ENCODE peak calls at places on chromosomes 13 and 19, in nine cellular contexts. R is stimulated activated CD4-positive, alpha-beta T cell treated with anti-CD3 and anti-CD28 coated beads, Interleukin-2, amount 100 ng/mL, for 48 hours; M is epithelial cell of prostate; F is frontal cortex; Q is uterus; Z is choroid plexus epithelial cell; N is heart left ventricle; L is WTC11; G is cortex of kidney. J is an unnamed sample.

GRCh38 chr13:104043184-104043583 is 977.0 kb upstream of the SLC10A2 start:
- DNase-seq in R (no peak), M (peak), F (no peak), Q (no peak), Z (peak), N (no peak), L (no peak), G (no peak), J (no peak)

GRCh38 chr19:9523885-9524474 is 14.5 kb downstream of the ZNF426 start:
- DNase-seq in R (no peak), M (no peak), F (no peak), Q (no peak), Z (peak), N (no peak), L (no peak), G (no peak), J (no peak)

GRCh38 chr13:40922437-40923040 is 96.6 kb downstream of the ELF1 start:
- DNase-seq in R (no peak), M (no peak), F (no peak), Q (peak), Z (peak), N (no peak), L (peak), G (no peak), J (no peak)

GRCh38 chr19:17686592-17687042 is 1.5 kb downstream of the UNC13A start:
- DNase-seq in R (no peak), M (no peak), F (peak), Q (no peak), Z (peak), N (peak), L (peak), G (no peak), J (no peak)

GRCh38 chr19:55389386-55390317 is 3.9 kb downstream of the RPL28 start:
- DNase-seq in R (no peak), M (no peak), F (no peak), Q (no peak), Z (no peak), N (no peak), L (no peak), G (no peak), J (no peak)

GRCh38 chr19:2479556-2480194 is 3.7 kb downstream of the GADD45B start:
- DNase-seq in R (no peak), M (no peak), F (no peak), Q (no peak), Z (no peak), N (no peak), L (no peak), G (no peak), J (peak)

GRCh38 chr13:25232937-25233515 is 54.3 kb downstream of the MTMR6 start:
- DNase-seq in R (no peak), M (no peak), F (peak), Q (no peak), Z (peak), N (no peak), L (no peak), G (no peak), J (no peak)

GRCh38 chr19:45355402-45355801 is 14.9 kb downstream of the KLC3 start:
- DNase-seq in R (no peak), M (no peak), F (no peak), Q (no peak), Z (no peak), N (no peak), L (no peak), G (no peak), J (no peak)